ENCODE peak calls at places on chromosome 12, in six cellular contexts. K is GM23338, N is IMR-90, Y is activated gamma-delta T cell, I is NCI-H748 treated with DMSO at 0.1 percent for 48 hours, M is NCI-H1417. G is an unnamed sample.

GRCh38 chr12:76895796-76896195 is 17.0 kb upstream of the CSRP2 start:
- DNase-seq in K (no peak), N (no peak), Y (no peak), I (no peak), M (no peak), G (no peak)

GRCh38 chr12:2458113-2458414 is 336.7 kb upstream of the FKBP4 start:
- DNase-seq in K (no peak), N (no peak), Y (no peak), I (no peak), M (no peak), G (no peak)

GRCh38 chr12:85558684-85559083 is 277.5 kb downstream of the RASSF9 start:
- DNase-seq in K (no peak), N (no peak), Y (no peak), I (no peak), M (no peak), G (no peak)

GRCh38 chr12:65606008-65606766 is 218.1 kb upstream of the HMGA2 start:
- DNase-seq in K (no peak), N (no peak), Y (no peak), I (no peak), M (no peak), G (no peak)

GRCh38 chr12:79451988-79452387 is 238.8 kb downstream of the PAWR start:
- DNase-seq in K (no peak), N (peak; percentile 88), Y (no peak), I (no peak), M (no peak), G (peak; percentile 90)

GRCh38 chr12:45355750-45356149 is 139.9 kb downstream of the ANO6 start:
- DNase-seq in K (no peak), N (peak; percentile 15), Y (no peak), I (no peak), M (no peak), G (no peak)

GRCh38 chr12:30694971-30695326 is 720 bp downstream of the IPO8 start:
- DNase-seq in K (peak; percentile 63), N (peak; percentile 35), Y (no peak), I (no peak), M (peak; percentile 36), G (peak; percentile 51)

GRCh38 chr12:70290126-70290525 is 46.9 kb downstream of the CNOT2 start:
- DNase-seq in K (peak; percentile 29), N (no peak), Y (no peak), I (no peak), M (no peak), G (peak; percentile 11)

GRCh38 chr12:13154027-13154538 is 42.4 kb upstream of the EMP1 start:
- DNase-seq in K (no peak), N (peak; percentile 50), Y (no peak), I (no peak), M (no peak), G (no peak)

GRCh38 chr12:104643921-104644669 is 187.3 kb downstream of the CHST11 start:
- DNase-seq in K (no peak), N (no peak), Y (no peak), I (peak; percentile 23), M (peak; percentile 93), G (no peak)

GRCh38 chr12:47111392-47111778 is 31.6 kb upstream of the AMIGO2 start:
- DNase-seq in K (no peak), N (no peak), Y (no peak), I (no peak), M (no peak), G (no peak)

GRCh38 chr12:63989301-63989845 is 144.9 kb downstream of the SRGAP1 start:
- DNase-seq in K (no peak), N (peak; percentile 77), Y (no peak), I (no peak), M (peak; percentile 89), G (no peak)

GRCh38 chr12:15534322-15534721 is 212.0 kb downstream of the PTPRO start:
- DNase-seq in K (no peak), N (peak; percentile 47), Y (no peak), I (no peak), M (no peak), G (no peak)

GRCh38 chr12:30926243-30927209 is at the start of gene TSPAN11:
- DNase-seq in K (peak; percentile 94), N (peak; percentile 26), Y (no peak), I (no peak), M (no peak), G (peak; percentile 89)

GRCh38 chr12:82279597-82279996 is 78.6 kb downstream of the CCDC59 start:
- DNase-seq in K (no peak), N (no peak), Y (no peak), I (peak; percentile 36), M (no peak), G (no peak)

G was measured in AG20443.